ENCODE peak calls at places on chromosomes 7 and 10, in four cellular contexts. One of them, this sample, is unnamed.

GRCh38 chr10:118908487-118909280 is 120.8 kb upstream of the NANOS1 start:
- DNase-seq in brain microvascular endothelial cell: no peak
- DNase-seq in ecto neural progenitor cell: no peak
- DNase-seq in germinal center: no peak
- DNase-seq in this sample: no peak

GRCh38 chr7:91164948-91165845 is 99.0 kb upstream of the FZD1 start:
- DNase-seq in ecto neural progenitor cell: no peak
- DNase-seq in brain microvascular endothelial cell: peak; percentile 65
- DNase-seq in germinal center: peak; percentile 33
- DNase-seq in this sample: no peak

GRCh38 chr10:102718220-102718619 is 3.8 kb downstream of the SFXN2 start:
- DNase-seq in germinal center: no peak
- DNase-seq in ecto neural progenitor cell: peak; percentile 60
- DNase-seq in brain microvascular endothelial cell: peak; percentile 58
- DNase-seq in this sample: no peak

GRCh38 chr10:85175635-85176034 is 847.2 kb downstream of the CCSER2 start:
- DNase-seq in germinal center: no peak
- DNase-seq in ecto neural progenitor cell: no peak
- DNase-seq in brain microvascular endothelial cell: no peak
- DNase-seq in this sample: no peak

GRCh38 chr7:22683379-22683778 is 43.6 kb upstream of the IL6 start:
- DNase-seq in germinal center: no peak
- DNase-seq in brain microvascular endothelial cell: no peak
- DNase-seq in ecto neural progenitor cell: no peak
- DNase-seq in this sample: no peak

GRCh38 chr7:42185726-42186125 is 51.3 kb downstream of the GLI3 start:
- DNase-seq in brain microvascular endothelial cell: no peak
- DNase-seq in germinal center: no peak
- DNase-seq in ecto neural progenitor cell: no peak
- DNase-seq in this sample: no peak

GRCh38 chr7:22193361-22194016 is 163.5 kb downstream of the RAPGEF5 start:
- DNase-seq in brain microvascular endothelial cell: no peak
- DNase-seq in germinal center: no peak
- DNase-seq in ecto neural progenitor cell: peak; percentile 82
- DNase-seq in this sample: no peak

GRCh38 chr10:16491933-16492332 is 29.7 kb downstream of the C1QL3 start:
- DNase-seq in germinal center: no peak
- DNase-seq in ecto neural progenitor cell: no peak
- DNase-seq in brain microvascular endothelial cell: no peak
- DNase-seq in this sample: no peak

GRCh38 chr7:122304604-122304975 is at the start of gene FEZF1:
- DNase-seq in germinal center: no peak
- DNase-seq in ecto neural progenitor cell: peak; percentile 66
- DNase-seq in brain microvascular endothelial cell: no peak
- DNase-seq in this sample: no peak

GRCh38 chr7:47720141-47720906 is 138.4 kb upstream of the TNS3 start:
- DNase-seq in brain microvascular endothelial cell: peak; percentile 31
- DNase-seq in ecto neural progenitor cell: peak; percentile 39
- DNase-seq in germinal center: peak; percentile 32
- DNase-seq in this sample: peak; percentile 31

GRCh38 chr7:50329775-50330174 is 25.3 kb downstream of the IKZF1 start:
- DNase-seq in ecto neural progenitor cell: no peak
- DNase-seq in brain microvascular endothelial cell: no peak
- DNase-seq in germinal center: no peak
- DNase-seq in this sample: no peak

GRCh38 chr10:92387289-92387940 is 96.4 kb downstream of the MARCHF5 start:
- DNase-seq in germinal center: peak; percentile 49
- DNase-seq in brain microvascular endothelial cell: peak; percentile 63
- DNase-seq in ecto neural progenitor cell: peak; percentile 85
- DNase-seq in this sample: no peak

GRCh38 chr10:22927661-22928403 is at the start of gene ARMC3:
- DNase-seq in germinal center: peak; percentile 52
- DNase-seq in brain microvascular endothelial cell: peak; percentile 36
- DNase-seq in ecto neural progenitor cell: peak; percentile 91
- DNase-seq in this sample: peak; percentile 31

This sample was measured in left colon.